ENCODE peak calls at places on chromosomes 1 and 21, in nine cellular contexts. S, A, L, F, V, N, U, K and W are unnamed samples.

GRCh38 chr1:178037510-178038253 is 56.2 kb upstream of the RASAL2 start:
- DNase-seq in S (no peak), A (peak), L (no peak), F (peak), V (no peak), N (no peak), U (peak), K (peak), W (peak)

GRCh38 chr21:15935530-15935929 is 205.7 kb downstream of the USP25 start:
- DNase-seq in S (no peak), A (no peak), L (no peak), F (no peak), V (no peak), N (no peak), U (no peak), K (no peak), W (no peak)

GRCh38 chr1:6460349-6461236 is 5.4 kb downstream of the TNFRSF25 start:
- DNase-seq in S (peak), A (no peak), L (no peak), F (no peak), V (no peak), N (no peak), U (no peak), K (no peak), W (no peak)

GRCh38 chr21:21457077-21457476 is 458.9 kb downstream of the NCAM2 start:
- DNase-seq in S (no peak), A (no peak), L (no peak), F (no peak), V (no peak), N (no peak), U (no peak), K (no peak), W (no peak)

GRCh38 chr1:156413310-156414246 is 44.6 kb downstream of the RHBG start:
- DNase-seq in S (no peak), A (no peak), L (no peak), F (no peak), V (no peak), N (no peak), U (no peak), K (no peak), W (no peak)

GRCh38 chr1:22727873-22728272 is 17.2 kb downstream of the EPHB2 start:
- DNase-seq in S (no peak), A (no peak), L (no peak), F (no peak), V (no peak), N (no peak), U (no peak), K (no peak), W (no peak)

GRCh38 chr1:51897699-51898031 is 19.1 kb upstream of the NRDC start:
- DNase-seq in S (no peak), A (peak), L (no peak), F (peak), V (no peak), N (no peak), U (no peak), K (no peak), W (no peak)

GRCh38 chr1:41862411-41863221 is 56.1 kb downstream of the HIVEP3 start:
- DNase-seq in S (no peak), A (peak), L (no peak), F (peak), V (peak), N (peak), U (no peak), K (no peak), W (no peak)

GRCh38 chr1:234780531-234781162 is 170.7 kb upstream of the IRF2BP2 start:
- DNase-seq in S (peak), A (peak), L (no peak), F (no peak), V (no peak), N (no peak), U (no peak), K (peak), W (peak)

GRCh38 chr1:170377896-170378634 is 153.9 kb upstream of the GORAB start:
- DNase-seq in S (no peak), A (no peak), L (no peak), F (no peak), V (no peak), N (no peak), U (no peak), K (no peak), W (no peak)

GRCh38 chr1:231517076-231517475 is 11.4 kb upstream of the TSNAX start:
- DNase-seq in S (no peak), A (peak), L (no peak), F (no peak), V (no peak), N (no peak), U (no peak), K (no peak), W (no peak)

GRCh38 chr1:8603220-8603616 is 214.2 kb downstream of the RERE start:
- DNase-seq in S (no peak), A (no peak), L (no peak), F (peak), V (no peak), N (no peak), U (no peak), K (no peak), W (no peak)

GRCh38 chr1:114702699-114703098 is 7.4 kb upstream of the AMPD1 start:
- DNase-seq in S (peak), A (no peak), L (no peak), F (no peak), V (no peak), N (no peak), U (no peak), K (no peak), W (no peak)

GRCh38 chr1:228085287-228085926 is 2.9 kb downstream of the ARF1 start:
- DNase-seq in S (no peak), A (peak), L (no peak), F (peak), V (no peak), N (no peak), U (no peak), K (no peak), W (peak)

GRCh38 chr1:29575277-29575676 is 339.0 kb downstream of the PTPRU start:
- DNase-seq in S (no peak), A (no peak), L (no peak), F (no peak), V (no peak), N (no peak), U (peak), K (no peak), W (no peak)